ENCODE peak calls at places on chromosomes 2 and 18, in six cellular contexts. One of them, this sample, is unnamed.

GRCh38 chr2:20661028-20661980 is 5.6 kb upstream of the GDF7 start:
- DNase-seq in fibroblast of the aortic adventitia: peak; percentile 85
- DNase-seq in Caco-2: peak; percentile 83
- DNase-seq in AG09309: peak; percentile 45
- DNase-seq in MM.1S: peak; percentile 70
- DNase-seq in uterus: peak; percentile 70
- DNase-seq in this sample: peak; percentile 84

GRCh38 chr2:131488306-131489205 is 3.6 kb downstream of the MZT2A start:
- DNase-seq in fibroblast of the aortic adventitia: no peak
- DNase-seq in MM.1S: no peak
- DNase-seq in uterus: no peak
- DNase-seq in AG09309: no peak
- DNase-seq in Caco-2: no peak
- DNase-seq in this sample: no peak

GRCh38 chr2:23412556-23413155 is 27.7 kb downstream of the KLHL29 start:
- DNase-seq in Caco-2: no peak
- DNase-seq in MM.1S: no peak
- DNase-seq in uterus: no peak
- DNase-seq in fibroblast of the aortic adventitia: peak; percentile 79
- DNase-seq in AG09309: no peak
- DNase-seq in this sample: peak; percentile 76

GRCh38 chr18:8396244-8396643 is 213.0 kb upstream of the RAB12 start:
- DNase-seq in Caco-2: no peak
- DNase-seq in uterus: no peak
- DNase-seq in fibroblast of the aortic adventitia: no peak
- DNase-seq in MM.1S: no peak
- DNase-seq in AG09309: no peak
- DNase-seq in this sample: no peak

GRCh38 chr2:20622731-20623130 is 28.2 kb downstream of the HS1BP3 start:
- DNase-seq in AG09309: no peak
- DNase-seq in fibroblast of the aortic adventitia: no peak
- DNase-seq in uterus: peak; percentile 21
- DNase-seq in MM.1S: no peak
- DNase-seq in Caco-2: no peak
- DNase-seq in this sample: no peak

GRCh38 chr2:70923378-70924015 is 12.2 kb upstream of the ATP6V1B1 start:
- DNase-seq in uterus: no peak
- DNase-seq in fibroblast of the aortic adventitia: no peak
- DNase-seq in Caco-2: peak; percentile 50
- DNase-seq in MM.1S: peak; percentile 23
- DNase-seq in AG09309: no peak
- DNase-seq in this sample: no peak

GRCh38 chr2:8252997-8253694 is 428.7 kb upstream of the ID2 start:
- DNase-seq in uterus: no peak
- DNase-seq in Caco-2: no peak
- DNase-seq in fibroblast of the aortic adventitia: no peak
- DNase-seq in MM.1S: no peak
- DNase-seq in AG09309: no peak
- DNase-seq in this sample: no peak

GRCh38 chr2:181971032-181971431 is 14.6 kb upstream of the PPP1R1C start:
- DNase-seq in Caco-2: no peak
- DNase-seq in MM.1S: no peak
- DNase-seq in AG09309: no peak
- DNase-seq in fibroblast of the aortic adventitia: no peak
- DNase-seq in uterus: no peak
- DNase-seq in this sample: no peak

GRCh38 chr2:232021881-232022280 is 60.4 kb downstream of the DIS3L2 start:
- DNase-seq in AG09309: no peak
- DNase-seq in uterus: no peak
- DNase-seq in fibroblast of the aortic adventitia: no peak
- DNase-seq in Caco-2: no peak
- DNase-seq in MM.1S: no peak
- DNase-seq in this sample: no peak

GRCh38 chr2:29053223-29053622 is 21.1 kb downstream of the PCARE start:
- DNase-seq in AG09309: no peak
- DNase-seq in fibroblast of the aortic adventitia: no peak
- DNase-seq in uterus: no peak
- DNase-seq in Caco-2: peak; percentile 36
- DNase-seq in MM.1S: no peak
- DNase-seq in this sample: no peak

GRCh38 chr2:159139216-159139933 is 147.1 kb downstream of the WDSUB1 start:
- DNase-seq in uterus: no peak
- DNase-seq in MM.1S: no peak
- DNase-seq in AG09309: no peak
- DNase-seq in Caco-2: no peak
- DNase-seq in fibroblast of the aortic adventitia: no peak
- DNase-seq in this sample: peak; percentile 46

GRCh38 chr18:22320736-22321135 is 97.0 kb downstream of the CTAGE1 start:
- DNase-seq in fibroblast of the aortic adventitia: no peak
- DNase-seq in AG09309: no peak
- DNase-seq in uterus: no peak
- DNase-seq in MM.1S: no peak
- DNase-seq in Caco-2: no peak
- DNase-seq in this sample: no peak

GRCh38 chr2:94994063-94994913 is 31.2 kb upstream of the MAL start:
- DNase-seq in AG09309: no peak
- DNase-seq in fibroblast of the aortic adventitia: no peak
- DNase-seq in Caco-2: no peak
- DNase-seq in MM.1S: no peak
- DNase-seq in uterus: no peak
- DNase-seq in this sample: no peak

GRCh38 chr2:61536086-61536722 is 2.0 kb downstream of the XPO1 start:
- DNase-seq in Caco-2: peak; percentile 19
- DNase-seq in MM.1S: peak; percentile 28
- DNase-seq in uterus: no peak
- DNase-seq in AG09309: no peak
- DNase-seq in fibroblast of the aortic adventitia: peak; percentile 20
- DNase-seq in this sample: peak; percentile 22

GRCh38 chr2:42338567-42339190 is 22.3 kb downstream of the COX7A2L start:
- DNase-seq in AG09309: no peak
- DNase-seq in Caco-2: no peak
- DNase-seq in MM.1S: no peak
- DNase-seq in uterus: no peak
- DNase-seq in fibroblast of the aortic adventitia: no peak
- DNase-seq in this sample: no peak

GRCh38 chr2:213065583-213066444 is 85.6 kb downstream of the IKZF2 start:
- DNase-seq in fibroblast of the aortic adventitia: peak; percentile 70
- DNase-seq in AG09309: peak; percentile 27
- DNase-seq in MM.1S: no peak
- DNase-seq in Caco-2: peak; percentile 44
- DNase-seq in uterus: no peak
- DNase-seq in this sample: peak; percentile 53

GRCh38 chr2:149370061-149370775 is 39.8 kb downstream of the LYPD6 start:
- DNase-seq in fibroblast of the aortic adventitia: no peak
- DNase-seq in Caco-2: no peak
- DNase-seq in MM.1S: no peak
- DNase-seq in AG09309: no peak
- DNase-seq in uterus: no peak
- DNase-seq in this sample: no peak

GRCh38 chr2:26298638-26299393 is 47.1 kb upstream of the SELENOI start:
- DNase-seq in uterus: peak; percentile 65
- DNase-seq in MM.1S: no peak
- DNase-seq in fibroblast of the aortic adventitia: peak; percentile 61
- DNase-seq in Caco-2: no peak
- DNase-seq in AG09309: no peak
- DNase-seq in this sample: peak; percentile 44

GRCh38 chr2:26559556-26559955 is 81.6 kb downstream of the CIB4 start:
- DNase-seq in Caco-2: no peak
- DNase-seq in fibroblast of the aortic adventitia: no peak
- DNase-seq in MM.1S: no peak
- DNase-seq in uterus: no peak
- DNase-seq in AG09309: no peak
- DNase-seq in this sample: no peak

GRCh38 chr18:22185723-22186386 is 16.5 kb downstream of the GATA6 start:
- DNase-seq in MM.1S: no peak
- DNase-seq in Caco-2: no peak
- DNase-seq in uterus: no peak
- DNase-seq in AG09309: no peak
- DNase-seq in fibroblast of the aortic adventitia: no peak
- DNase-seq in this sample: no peak

GRCh38 chr2:142873850-142874287 is 3.6 kb upstream of the KYNU start:
- DNase-seq in fibroblast of the aortic adventitia: no peak
- DNase-seq in MM.1S: no peak
- DNase-seq in AG09309: no peak
- DNase-seq in uterus: no peak
- DNase-seq in Caco-2: no peak
- DNase-seq in this sample: no peak

GRCh38 chr18:76588591-76589303 is 93.7 kb upstream of the ZNF516 start:
- DNase-seq in fibroblast of the aortic adventitia: peak; percentile 16
- DNase-seq in AG09309: no peak
- DNase-seq in Caco-2: no peak
- DNase-seq in MM.1S: no peak
- DNase-seq in uterus: no peak
- DNase-seq in this sample: no peak

GRCh38 chr2:120940319-120940696 is 204.6 kb downstream of the GLI2 start:
- DNase-seq in uterus: no peak
- DNase-seq in AG09309: no peak
- DNase-seq in Caco-2: no peak
- DNase-seq in MM.1S: no peak
- DNase-seq in fibroblast of the aortic adventitia: no peak
- DNase-seq in this sample: no peak

GRCh38 chr2:181813963-181814565 is 77.5 kb upstream of the ITPRID2 start:
- DNase-seq in AG09309: no peak
- DNase-seq in fibroblast of the aortic adventitia: peak; percentile 40
- DNase-seq in uterus: no peak
- DNase-seq in MM.1S: no peak
- DNase-seq in Caco-2: no peak
- DNase-seq in this sample: peak; percentile 52

GRCh38 chr2:229780856-229781773 is 66.8 kb upstream of the DNER start:
- DNase-seq in AG09309: no peak
- DNase-seq in Caco-2: peak; percentile 1
- DNase-seq in MM.1S: peak; percentile 40
- DNase-seq in fibroblast of the aortic adventitia: peak; percentile 72
- DNase-seq in uterus: no peak
- DNase-seq in this sample: peak; percentile 65

GRCh38 chr2:235493775-235494715 is at the start of gene AGAP1:
- DNase-seq in uterus: peak; percentile 87
- DNase-seq in fibroblast of the aortic adventitia: peak; percentile 82
- DNase-seq in MM.1S: peak; percentile 64
- DNase-seq in AG09309: no peak
- DNase-seq in Caco-2: peak; percentile 87
- DNase-seq in this sample: peak; percentile 79

GRCh38 chr18:46754661-46755292 is 2.1 kb downstream of the ST8SIA5 start:
- DNase-seq in uterus: no peak
- DNase-seq in fibroblast of the aortic adventitia: no peak
- DNase-seq in AG09309: no peak
- DNase-seq in Caco-2: no peak
- DNase-seq in MM.1S: no peak
- DNase-seq in this sample: no peak
- TF ChIP-seq CTCF in uterus: no peak
- TF ChIP-seq CTCF in fibroblast of the aortic adventitia: no peak
- TF ChIP-seq CTCF in AG09309: no peak
- TF ChIP-seq CTCF in Caco-2: no peak
- TF ChIP-seq CTCF in MM.1S: no peak
- TF ChIP-seq CTCF in this sample: no peak

GRCh38 chr2:74373189-74373588 is 6.9 kb downstream of the DCTN1 start:
- DNase-seq in Caco-2: no peak
- DNase-seq in fibroblast of the aortic adventitia: peak; percentile 70
- DNase-seq in AG09309: no peak
- DNase-seq in MM.1S: no peak
- DNase-seq in uterus: peak; percentile 28
- DNase-seq in this sample: peak; percentile 66
- H3K4me3 ChIP-seq in Caco-2: no peak overlapping the region
- H3K4me3 ChIP-seq in fibroblast of the aortic adventitia: no peak overlapping the region
- H3K4me3 ChIP-seq in AG09309: no peak overlapping the region
- H3K4me3 ChIP-seq in MM.1S: no peak overlapping the region
- H3K4me3 ChIP-seq in uterus: no peak overlapping the region
- H3K4me3 ChIP-seq in this sample: no peak overlapping the region

DNA sequence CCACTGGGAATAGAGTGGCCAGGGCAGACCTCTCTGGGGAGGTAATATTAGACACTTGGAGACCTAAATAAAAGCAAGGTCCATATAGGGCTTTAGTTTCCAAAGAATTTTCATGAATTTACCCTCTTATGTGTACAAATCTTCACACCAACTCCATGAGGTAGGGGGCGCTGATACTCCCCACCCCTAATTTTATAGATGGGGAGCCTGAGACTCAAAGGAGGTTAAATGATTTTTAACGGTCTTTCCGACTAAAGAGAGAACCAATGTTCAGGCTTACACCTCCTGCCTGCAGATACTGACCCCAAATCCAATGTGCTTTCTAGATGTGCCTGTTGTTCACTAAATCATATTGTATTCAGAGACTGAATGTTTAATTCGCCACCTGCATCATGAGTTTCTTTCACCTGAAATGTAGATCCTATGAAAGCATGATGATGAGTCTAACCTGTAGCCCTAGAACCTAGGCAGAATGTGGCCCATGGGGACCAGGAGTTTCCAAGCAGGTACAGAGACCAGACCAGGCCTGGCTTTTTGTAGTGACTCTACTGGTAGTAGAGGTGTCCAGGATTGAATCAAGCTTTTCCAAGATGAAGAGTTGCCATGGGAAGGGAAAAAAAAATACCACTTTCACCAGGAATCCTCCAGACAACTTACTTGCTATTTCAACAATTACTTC is 16.8 kb upstream of the PAX3 start:
- DNase-seq in Caco-2: no peak
- DNase-seq in MM.1S: peak; percentile 5
- DNase-seq in AG09309: no peak
- DNase-seq in uterus: no peak
- DNase-seq in fibroblast of the aortic adventitia: no peak
- DNase-seq in this sample: no peak
- TF ChIP-seq CTCF in Caco-2: peak; percentile 16
- TF ChIP-seq CTCF in MM.1S: peak; percentile 22
- TF ChIP-seq CTCF in AG09309: no peak
- TF ChIP-seq CTCF in uterus: no peak
- TF ChIP-seq CTCF in fibroblast of the aortic adventitia: no peak
- TF ChIP-seq CTCF in this sample: peak; percentile 9

GRCh38 chr18:28175930-28176673 is 828 bp downstream of the CDH2 start:
- DNase-seq in MM.1S: peak; percentile 31
- DNase-seq in AG09309: no peak
- DNase-seq in uterus: no peak
- DNase-seq in Caco-2: no peak
- DNase-seq in fibroblast of the aortic adventitia: peak; percentile 43
- DNase-seq in this sample: peak; percentile 24

GRCh38 chr18:28174181-28174906 is 2.6 kb downstream of the CDH2 start:
- DNase-seq in Caco-2: no peak
- DNase-seq in MM.1S: no peak
- DNase-seq in uterus: no peak
- DNase-seq in AG09309: no peak
- DNase-seq in fibroblast of the aortic adventitia: no peak
- DNase-seq in this sample: no peak

GRCh38 chr18:28176674-28176932 is 327 bp downstream of the CDH2 start:
- DNase-seq in Caco-2: no peak
- DNase-seq in uterus: no peak
- DNase-seq in AG09309: no peak
- DNase-seq in MM.1S: peak; percentile 23
- DNase-seq in fibroblast of the aortic adventitia: no peak
- DNase-seq in this sample: no peak

GRCh38 chr18:28176933-28177827 is at the start of gene CDH2:
- DNase-seq in fibroblast of the aortic adventitia: peak; percentile 85
- DNase-seq in Caco-2: no peak
- DNase-seq in AG09309: peak; percentile 83
- DNase-seq in MM.1S: peak; percentile 72
- DNase-seq in uterus: peak; percentile 20
- DNase-seq in this sample: peak; percentile 83

GRCh38 chr18:28175047-28175929 is 1.6 kb downstream of the CDH2 start:
- DNase-seq in AG09309: no peak
- DNase-seq in fibroblast of the aortic adventitia: peak; percentile 61
- DNase-seq in MM.1S: no peak
- DNase-seq in uterus: no peak
- DNase-seq in Caco-2: no peak
- DNase-seq in this sample: peak; percentile 34
- H3K4me3 ChIP-seq in AG09309: peak overlapping the region; percentile 91
- H3K4me3 ChIP-seq in fibroblast of the aortic adventitia: peak overlapping the region; percentile 81
- H3K4me3 ChIP-seq in MM.1S: peak overlapping the region; percentile 83
- H3K4me3 ChIP-seq in uterus: peak overlapping the region; percentile 52
- H3K4me3 ChIP-seq in Caco-2: no peak overlapping the region
- H3K4me3 ChIP-seq in this sample: peak overlapping the region; percentile 78

This sample was measured in fibroblast of mammary gland.